ENCODE peak calls at places on chromosomes 4 and X, in eight cellular contexts. One of them, this sample, is unnamed.

GRCh38 chr4:76836860-76837564 is 60.9 kb downstream of the SOWAHB start:
- DNase-seq in cardiac fibroblast: no peak
- DNase-seq in CD4-positive, alpha-beta T cell: no peak
- DNase-seq in HL-60: no peak
- DNase-seq in neural crest cell: no peak
- DNase-seq in esophagus muscularis mucosa: no peak
- DNase-seq in AG09309: no peak
- DNase-seq in cardiac muscle cell: no peak
- DNase-seq in this sample: no peak

GRCh38 chr4:1789552-1789951 is 3.5 kb upstream of the FGFR3 start:
- DNase-seq in cardiac fibroblast: no peak
- DNase-seq in CD4-positive, alpha-beta T cell: no peak
- DNase-seq in HL-60: no peak
- DNase-seq in neural crest cell: no peak
- DNase-seq in esophagus muscularis mucosa: no peak
- DNase-seq in AG09309: no peak
- DNase-seq in cardiac muscle cell: no peak
- DNase-seq in this sample: no peak

GRCh38 chr4:80788798-80789197 is 241.7 kb upstream of the BMP3 start:
- DNase-seq in cardiac fibroblast: peak; percentile 11
- DNase-seq in CD4-positive, alpha-beta T cell: no peak
- DNase-seq in HL-60: no peak
- DNase-seq in neural crest cell: no peak
- DNase-seq in esophagus muscularis mucosa: no peak
- DNase-seq in AG09309: no peak
- DNase-seq in cardiac muscle cell: peak; percentile 19
- DNase-seq in this sample: peak; percentile 79

GRCh38 chr4:54228064-54228527 is 997 bp upstream of the PDGFRA start:
- DNase-seq in cardiac fibroblast: peak; percentile 94
- DNase-seq in CD4-positive, alpha-beta T cell: no peak
- DNase-seq in HL-60: no peak
- DNase-seq in neural crest cell: peak; percentile 76
- DNase-seq in esophagus muscularis mucosa: peak; percentile 95
- DNase-seq in AG09309: peak; percentile 41
- DNase-seq in cardiac muscle cell: peak; percentile 96
- DNase-seq in this sample: peak; percentile 68

GRCh38 chr4:141395919-141396318 is 175.2 kb downstream of the ZNF330 start:
- DNase-seq in cardiac fibroblast: no peak
- DNase-seq in CD4-positive, alpha-beta T cell: no peak
- DNase-seq in HL-60: no peak
- DNase-seq in neural crest cell: no peak
- DNase-seq in esophagus muscularis mucosa: no peak
- DNase-seq in AG09309: no peak
- DNase-seq in cardiac muscle cell: no peak
- DNase-seq in this sample: no peak

GRCh38 chrX:46704767-46705386 is 54.0 kb downstream of the SLC9A7 start:
- DNase-seq in cardiac fibroblast: peak; percentile 24
- DNase-seq in CD4-positive, alpha-beta T cell: no peak
- DNase-seq in HL-60: no peak
- DNase-seq in neural crest cell: no peak
- DNase-seq in esophagus muscularis mucosa: no peak
- DNase-seq in AG09309: no peak
- DNase-seq in cardiac muscle cell: peak; percentile 42
- DNase-seq in this sample: peak; percentile 78

GRCh38 chr4:99323761-99324160 is 2.6 kb upstream of the ADH1B start:
- DNase-seq in cardiac fibroblast: peak; percentile 92
- DNase-seq in CD4-positive, alpha-beta T cell: no peak
- DNase-seq in HL-60: no peak
- DNase-seq in neural crest cell: no peak
- DNase-seq in esophagus muscularis mucosa: no peak
- DNase-seq in AG09309: no peak
- DNase-seq in cardiac muscle cell: peak; percentile 87
- DNase-seq in this sample: peak; percentile 98

GRCh38 chr4:54090804-54091623 is 8.9 kb upstream of the GSX2 start:
- DNase-seq in cardiac fibroblast: peak; percentile 45
- DNase-seq in CD4-positive, alpha-beta T cell: no peak
- DNase-seq in HL-60: no peak
- DNase-seq in neural crest cell: no peak
- DNase-seq in esophagus muscularis mucosa: no peak
- DNase-seq in AG09309: no peak
- DNase-seq in cardiac muscle cell: peak; percentile 37
- DNase-seq in this sample: no peak

GRCh38 chrX:13664026-13664425 is 11.1 kb downstream of the TCEANC start:
- DNase-seq in cardiac fibroblast: no peak
- DNase-seq in CD4-positive, alpha-beta T cell: no peak
- DNase-seq in HL-60: no peak
- DNase-seq in neural crest cell: no peak
- DNase-seq in esophagus muscularis mucosa: no peak
- DNase-seq in AG09309: no peak
- DNase-seq in cardiac muscle cell: no peak
- DNase-seq in this sample: no peak

GRCh38 chrX:20511792-20512191 is 245.1 kb upstream of the RPS6KA3 start:
- DNase-seq in cardiac fibroblast: no peak
- DNase-seq in CD4-positive, alpha-beta T cell: no peak
- DNase-seq in HL-60: no peak
- DNase-seq in neural crest cell: no peak
- DNase-seq in esophagus muscularis mucosa: no peak
- DNase-seq in AG09309: no peak
- DNase-seq in cardiac muscle cell: no peak
- DNase-seq in this sample: no peak

GRCh38 chrX:20507901-20508620 is 241.4 kb upstream of the RPS6KA3 start:
- DNase-seq in cardiac fibroblast: no peak
- DNase-seq in CD4-positive, alpha-beta T cell: no peak
- DNase-seq in HL-60: no peak
- DNase-seq in neural crest cell: no peak
- DNase-seq in esophagus muscularis mucosa: no peak
- DNase-seq in AG09309: no peak
- DNase-seq in cardiac muscle cell: no peak
- DNase-seq in this sample: no peak

GRCh38 chrX:20500949-20501348 is 234.2 kb upstream of the RPS6KA3 start:
- DNase-seq in cardiac fibroblast: no peak
- DNase-seq in CD4-positive, alpha-beta T cell: no peak
- DNase-seq in HL-60: no peak
- DNase-seq in neural crest cell: no peak
- DNase-seq in esophagus muscularis mucosa: no peak
- DNase-seq in AG09309: no peak
- DNase-seq in cardiac muscle cell: no peak
- DNase-seq in this sample: no peak

GRCh38 chrX:20506739-20507138 is 240.0 kb upstream of the RPS6KA3 start:
- DNase-seq in cardiac fibroblast: no peak
- DNase-seq in CD4-positive, alpha-beta T cell: no peak
- DNase-seq in HL-60: no peak
- DNase-seq in neural crest cell: no peak
- DNase-seq in esophagus muscularis mucosa: no peak
- DNase-seq in AG09309: no peak
- DNase-seq in cardiac muscle cell: no peak
- DNase-seq in this sample: no peak
- TF ChIP-seq CTCF in cardiac fibroblast: no peak
- TF ChIP-seq CTCF in CD4-positive, alpha-beta T cell: no peak
- TF ChIP-seq CTCF in HL-60: no peak
- TF ChIP-seq CTCF in neural crest cell: peak; percentile 25
- TF ChIP-seq CTCF in esophagus muscularis mucosa: no peak
- TF ChIP-seq CTCF in AG09309: no peak
- TF ChIP-seq CTCF in cardiac muscle cell: no peak
- TF ChIP-seq CTCF in this sample: no peak

GRCh38 chrX:129524250-129524850 is 1.1 kb upstream of the SMARCA1 start:
- DNase-seq in cardiac fibroblast: no peak
- DNase-seq in CD4-positive, alpha-beta T cell: no peak
- DNase-seq in HL-60: no peak
- DNase-seq in neural crest cell: no peak
- DNase-seq in esophagus muscularis mucosa: no peak
- DNase-seq in AG09309: no peak
- DNase-seq in cardiac muscle cell: no peak
- DNase-seq in this sample: no peak

GRCh38 chrX:129523076-129524055 is at the start of gene SMARCA1:
- DNase-seq in cardiac fibroblast: peak; percentile 76
- DNase-seq in CD4-positive, alpha-beta T cell: no peak
- DNase-seq in HL-60: no peak
- DNase-seq in neural crest cell: peak; percentile 62
- DNase-seq in esophagus muscularis mucosa: no peak
- DNase-seq in AG09309: no peak
- DNase-seq in cardiac muscle cell: peak; percentile 75
- DNase-seq in this sample: peak; percentile 70

GRCh38 chrX:129520151-129520550 is 3.1 kb downstream of the SMARCA1 start:
- DNase-seq in cardiac fibroblast: no peak
- DNase-seq in CD4-positive, alpha-beta T cell: no peak
- DNase-seq in HL-60: no peak
- DNase-seq in neural crest cell: no peak
- DNase-seq in esophagus muscularis mucosa: no peak
- DNase-seq in AG09309: no peak
- DNase-seq in cardiac muscle cell: no peak
- DNase-seq in this sample: no peak

GRCh38 chrX:129525162-129525561 is 1.9 kb upstream of the SMARCA1 start:
- DNase-seq in cardiac fibroblast: peak; percentile 4
- DNase-seq in CD4-positive, alpha-beta T cell: no peak
- DNase-seq in HL-60: no peak
- DNase-seq in neural crest cell: no peak
- DNase-seq in esophagus muscularis mucosa: no peak
- DNase-seq in AG09309: no peak
- DNase-seq in cardiac muscle cell: no peak
- DNase-seq in this sample: no peak

DNA sequence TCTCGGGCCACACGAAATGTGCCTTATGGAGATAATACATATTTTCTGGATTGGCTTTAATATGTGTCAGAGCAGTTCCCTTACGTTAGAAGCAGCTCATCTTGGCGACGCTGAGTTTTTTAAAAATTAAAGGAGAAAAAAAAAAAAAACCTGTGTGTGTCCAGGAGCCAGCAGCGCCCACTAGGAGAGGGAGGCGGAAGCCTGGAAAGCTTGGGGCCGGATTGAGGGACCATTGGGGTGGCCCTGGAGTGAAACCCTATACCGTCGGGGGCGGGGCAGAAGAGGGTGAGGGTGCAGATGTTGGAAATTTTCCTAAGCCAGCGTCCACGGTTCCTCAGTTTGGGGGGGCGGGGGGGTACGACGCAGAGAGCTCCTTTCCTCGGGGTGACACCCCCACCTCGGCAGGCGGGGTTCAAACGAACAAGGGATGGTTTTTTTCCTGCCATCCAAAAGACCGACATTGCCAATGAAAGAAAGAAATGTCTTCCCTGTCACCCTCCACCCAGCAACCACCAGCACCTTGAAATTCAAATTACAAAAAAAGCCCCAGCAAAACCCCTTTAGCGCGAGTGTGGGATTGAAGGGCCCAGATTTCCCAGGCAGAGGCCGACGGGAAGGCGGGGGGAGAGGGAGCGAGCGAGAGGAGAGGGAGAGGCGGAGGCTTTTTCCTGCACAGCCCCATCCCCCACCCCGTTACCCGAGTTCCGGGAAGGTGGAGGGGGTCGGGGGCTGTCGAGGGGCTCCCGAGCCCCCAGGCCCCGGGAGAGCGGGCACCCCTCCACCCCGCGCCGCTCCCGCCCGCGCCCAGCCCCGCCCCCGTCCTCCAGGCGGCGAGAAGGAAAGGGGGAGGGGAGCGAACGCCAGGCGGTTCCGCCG is 868 bp downstream of the SMARCA1 start:
- DNase-seq in cardiac fibroblast: peak; percentile 70
- DNase-seq in CD4-positive, alpha-beta T cell: no peak
- DNase-seq in HL-60: no peak
- DNase-seq in neural crest cell: peak; percentile 46
- DNase-seq in esophagus muscularis mucosa: no peak
- DNase-seq in AG09309: no peak
- DNase-seq in cardiac muscle cell: peak; percentile 67
- DNase-seq in this sample: peak; percentile 60
- TF ChIP-seq CTCF in cardiac fibroblast: peak; percentile 21
- TF ChIP-seq CTCF in CD4-positive, alpha-beta T cell: no peak
- TF ChIP-seq CTCF in HL-60: no peak
- TF ChIP-seq CTCF in neural crest cell: peak; percentile 43
- TF ChIP-seq CTCF in esophagus muscularis mucosa: peak; percentile 12
- TF ChIP-seq CTCF in AG09309: peak; percentile 33
- TF ChIP-seq CTCF in cardiac muscle cell: peak; percentile 23
- TF ChIP-seq CTCF in this sample: peak; percentile 20

GRCh38 chr4:122824616-122825015 is 2.0 kb upstream of the FGF2 start:
- DNase-seq in cardiac fibroblast: no peak
- DNase-seq in CD4-positive, alpha-beta T cell: no peak
- DNase-seq in HL-60: no peak
- DNase-seq in neural crest cell: no peak
- DNase-seq in esophagus muscularis mucosa: no peak
- DNase-seq in AG09309: no peak
- DNase-seq in cardiac muscle cell: no peak
- DNase-seq in this sample: no peak

GRCh38 chr4:122826596-122827257 is at the start of gene FGF2:
- DNase-seq in cardiac fibroblast: peak; percentile 77
- DNase-seq in CD4-positive, alpha-beta T cell: no peak
- DNase-seq in HL-60: peak; percentile 12
- DNase-seq in neural crest cell: peak; percentile 59
- DNase-seq in esophagus muscularis mucosa: no peak
- DNase-seq in AG09309: no peak
- DNase-seq in cardiac muscle cell: peak; percentile 76
- DNase-seq in this sample: peak; percentile 78

GRCh38 chr4:122827899-122828601 is 1.4 kb downstream of the FGF2 start:
- DNase-seq in cardiac fibroblast: peak; percentile 69
- DNase-seq in CD4-positive, alpha-beta T cell: no peak
- DNase-seq in HL-60: peak; percentile 35
- DNase-seq in neural crest cell: no peak
- DNase-seq in esophagus muscularis mucosa: no peak
- DNase-seq in AG09309: no peak
- DNase-seq in cardiac muscle cell: peak; percentile 77
- DNase-seq in this sample: peak; percentile 73

GRCh38 chr4:122826000-122826595 is 533 bp upstream of the FGF2 start:
- DNase-seq in cardiac fibroblast: no peak
- DNase-seq in CD4-positive, alpha-beta T cell: no peak
- DNase-seq in HL-60: no peak
- DNase-seq in neural crest cell: no peak
- DNase-seq in esophagus muscularis mucosa: no peak
- DNase-seq in AG09309: no peak
- DNase-seq in cardiac muscle cell: no peak
- DNase-seq in this sample: peak; percentile 69

DNA sequence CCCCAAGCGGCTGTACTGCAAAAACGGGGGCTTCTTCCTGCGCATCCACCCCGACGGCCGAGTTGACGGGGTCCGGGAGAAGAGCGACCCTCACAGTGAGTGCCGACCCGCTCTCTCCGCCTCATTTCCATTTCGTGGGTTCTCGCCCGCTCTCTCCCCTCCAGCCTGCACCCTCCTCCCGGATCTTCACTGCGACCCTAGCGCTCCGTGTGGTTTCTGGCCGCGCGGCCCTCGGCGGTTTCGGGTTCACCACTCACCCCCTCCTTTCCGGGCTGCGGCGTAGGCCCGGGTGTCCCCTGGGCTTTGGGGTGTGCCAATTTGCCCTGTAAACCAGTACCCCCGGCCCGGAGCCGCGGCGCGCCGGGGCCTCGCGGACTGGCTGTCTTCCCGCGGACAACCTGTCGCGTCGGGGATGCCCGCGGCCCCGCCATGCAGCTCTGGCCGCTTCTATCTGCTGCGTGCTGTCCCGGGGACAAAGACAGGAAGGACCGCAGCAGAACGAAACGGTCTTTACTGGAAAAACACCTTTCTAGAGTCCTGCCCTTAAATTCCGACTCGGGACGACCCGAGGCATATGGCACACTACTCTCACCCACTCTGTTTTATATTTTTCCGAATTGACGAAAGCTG is 742 bp downstream of the FGF2 start:
- DNase-seq in cardiac fibroblast: peak; percentile 56
- DNase-seq in CD4-positive, alpha-beta T cell: no peak
- DNase-seq in HL-60: no peak
- DNase-seq in neural crest cell: peak; percentile 41
- DNase-seq in esophagus muscularis mucosa: no peak
- DNase-seq in AG09309: no peak
- DNase-seq in cardiac muscle cell: peak; percentile 64
- DNase-seq in this sample: peak; percentile 49
- TF ChIP-seq CTCF in cardiac fibroblast: peak; percentile 4
- TF ChIP-seq CTCF in CD4-positive, alpha-beta T cell: no peak
- TF ChIP-seq CTCF in HL-60: no peak
- TF ChIP-seq CTCF in neural crest cell: no peak
- TF ChIP-seq CTCF in esophagus muscularis mucosa: no peak
- TF ChIP-seq CTCF in AG09309: no peak
- TF ChIP-seq CTCF in cardiac muscle cell: peak; percentile 15
- TF ChIP-seq CTCF in this sample: peak; percentile 20

GRCh38 chr4:10089346-10089745 is 27.3 kb downstream of the WDR1 start:
- DNase-seq in cardiac fibroblast: no peak
- DNase-seq in CD4-positive, alpha-beta T cell: no peak
- DNase-seq in HL-60: no peak
- DNase-seq in neural crest cell: no peak
- DNase-seq in esophagus muscularis mucosa: no peak
- DNase-seq in AG09309: no peak
- DNase-seq in cardiac muscle cell: no peak
- DNase-seq in this sample: no peak
- TF ChIP-seq CTCF in cardiac fibroblast: peak; percentile 44
- TF ChIP-seq CTCF in CD4-positive, alpha-beta T cell: no peak
- TF ChIP-seq CTCF in HL-60: no peak
- TF ChIP-seq CTCF in neural crest cell: peak; percentile 51
- TF ChIP-seq CTCF in esophagus muscularis mucosa: peak; percentile 25
- TF ChIP-seq CTCF in AG09309: peak; percentile 31
- TF ChIP-seq CTCF in cardiac muscle cell: peak; percentile 38
- TF ChIP-seq CTCF in this sample: no peak